ENCODE peak calls at places on chromosome 1, in four cellular contexts. W is activated T-cell treated with anti-CD3 and anti-CD28 coated beads, Interleukin-2, amount 50 U/mL, for 24 hours; T is AG10803; I is germinal center. O is an unnamed sample.

GRCh38 chr1:153985341-153985912 is 712 bp downstream of the RAB13 start:
- DNase-seq in T (peak; percentile 70), I (no peak), W (peak; percentile 68), O (peak; percentile 75)

GRCh38 chr1:20883766-20884165 is 96.7 kb upstream of the HP1BP3 start:
- DNase-seq in I (no peak), T (peak; percentile 45), W (no peak), O (no peak)

GRCh38 chr1:92476071-92476607 is 10.6 kb downstream of the GFI1 start:
- DNase-seq in T (no peak), W (peak; percentile 67), I (no peak), O (peak; percentile 76)

GRCh38 chr1:67336783-67337182 is 29.1 kb downstream of the IL12RB2 start:
- DNase-seq in W (no peak), T (no peak), I (no peak), O (no peak)

GRCh38 chr1:178628637-178629548 is 96.2 kb upstream of the RALGPS2 start:
- DNase-seq in I (no peak), T (peak; percentile 89), W (no peak), O (no peak)

GRCh38 chr1:169933999-169934725 is 40.5 kb upstream of the SCYL3 start:
- DNase-seq in T (peak; percentile 14), I (no peak), W (no peak), O (no peak)

GRCh38 chr1:5746611-5747427 is 245.4 kb downstream of the NPHP4 start:
- DNase-seq in W (peak; percentile 13), I (no peak), T (no peak), O (peak; percentile 54)

GRCh38 chr1:21284206-21285137 is 5.8 kb downstream of the ECE1 start:
- DNase-seq in T (no peak), W (no peak), I (peak; percentile 45), O (no peak)

GRCh38 chr1:28885982-28886730 is 28.2 kb upstream of the EPB41 start:
- DNase-seq in I (no peak), T (no peak), W (no peak), O (no peak)

GRCh38 chr1:4710592-4711190 is 56.3 kb downstream of the AJAP1 start:
- DNase-seq in I (no peak), W (no peak), T (no peak), O (no peak)

GRCh38 chr1:67853704-67854103 is 20.4 kb upstream of the GNG12 start:
- DNase-seq in T (peak; percentile 77), W (peak; percentile 29), I (peak; percentile 10), O (no peak)

GRCh38 chr1:226973898-226974543 is 33.9 kb downstream of the COQ8A start:
- DNase-seq in I (no peak), W (peak; percentile 11), T (peak; percentile 58), O (no peak)

O was measured in activated effector memory CD4-positive, alpha-beta T cell treated with anti-CD3 and anti-CD28 coated beads, Interleukin-2, amount 50 U/mL, for 16 hours.